ENCODE peak calls at places on chromosomes 1 and 21, in four cellular contexts. Z is Caco-2, R is fibroblast of pulmonary artery, B is transverse colon. Q is an unnamed sample.

GRCh38 chr1:60461889-60462595 is 388.5 kb upstream of the C1orf87 start:
- DNase-seq in B (no peak), Z (no peak), R (peak; percentile 12), Q (no peak)

GRCh38 chr1:110380667-110381283 is 10.1 kb downstream of the SLC16A4 start:
- DNase-seq in Z (no peak), B (no peak), R (peak; percentile 79), Q (no peak)

GRCh38 chr1:114002492-114003290 is 23.4 kb downstream of the OLFML3 start:
- DNase-seq in R (peak; percentile 72), Z (no peak), B (no peak), Q (no peak)

GRCh38 chr1:94081566-94082344 is 39.2 kb downstream of the ABCA4 start:
- DNase-seq in Z (no peak), B (no peak), R (peak; percentile 69), Q (no peak)

GRCh38 chr1:229980009-229980408 is 87.0 kb upstream of the GALNT2 start:
- DNase-seq in Z (no peak), R (peak; percentile 53), B (no peak), Q (no peak)

GRCh38 chr1:24931481-24932221 is 1.6 kb upstream of the RUNX3 start:
- DNase-seq in Z (no peak), B (no peak), R (no peak), Q (no peak)

GRCh38 chr21:33041981-33042380 is 16.2 kb downstream of the OLIG2 start:
- DNase-seq in Z (no peak), B (no peak), R (no peak), Q (no peak)

GRCh38 chr21:40016667-40017066 is 149.4 kb downstream of the PCP4 start:
- DNase-seq in R (no peak), B (no peak), Z (no peak), Q (no peak)

GRCh38 chr1:9069324-9070100 is at the start of gene SLC2A5:
- DNase-seq in R (no peak), B (peak; percentile 49), Z (no peak), Q (no peak)

GRCh38 chr1:22039594-22040347 is 12.7 kb upstream of the CDC42 start:
- DNase-seq in B (peak; percentile 88), Z (no peak), R (peak; percentile 80), Q (peak; percentile 96)

GRCh38 chr1:15739259-15739658 is 3.0 kb upstream of the TMEM82 start:
- DNase-seq in R (no peak), Z (no peak), B (no peak), Q (no peak)

GRCh38 chr1:36100376-36100775 is 11.7 kb downstream of the ADPRS start:
- DNase-seq in Z (no peak), B (no peak), R (no peak), Q (no peak)

GRCh38 chr1:89922911-89923310 is 72.0 kb upstream of the ZNF326 start:
- DNase-seq in Z (no peak), B (no peak), R (no peak), Q (no peak)

GRCh38 chr1:163410073-163410522 is 88.3 kb downstream of the NUF2 start:
- DNase-seq in R (peak; percentile 71), B (peak; percentile 49), Z (peak; percentile 62), Q (peak; percentile 54)

GRCh38 chr1:33220701-33221384 is 35.4 kb upstream of the ZNF362 start:
- DNase-seq in Z (peak; percentile 74), R (no peak), B (no peak), Q (no peak)

GRCh38 chr1:229874150-229874549 is 192.9 kb upstream of the GALNT2 start:
- DNase-seq in B (no peak), Z (no peak), R (no peak), Q (no peak)

GRCh38 chr1:8873506-8874229 is 4.8 kb downstream of the ENO1 start:
- DNase-seq in R (peak; percentile 97), B (peak; percentile 87), Z (no peak), Q (peak; percentile 92)

GRCh38 chr1:154970631-154971340 is at the start of gene SHC1:
- DNase-seq in R (peak; percentile 94), Z (peak; percentile 78), B (peak; percentile 89), Q (peak; percentile 54)

GRCh38 chr1:173445164-173445563 is 32.0 kb upstream of the PRDX6 start:
- DNase-seq in R (no peak), Z (no peak), B (no peak), Q (no peak)

GRCh38 chr21:41000838-41001237 is 153.9 kb upstream of the DSCAM start:
- DNase-seq in R (no peak), Z (no peak), B (no peak), Q (no peak)

GRCh38 chr1:223031690-223032601 is 111.1 kb downstream of the TLR5 start:
- DNase-seq in Z (no peak), B (no peak), R (peak; percentile 39), Q (no peak)

GRCh38 chr1:21397813-21398188 is 42.1 kb upstream of the NBPF3 start:
- DNase-seq in Z (no peak), R (no peak), B (peak; percentile 13), Q (peak; percentile 41)

GRCh38 chr1:228810855-228811654 is 75.8 kb downstream of the RHOU start:
- DNase-seq in R (no peak), Z (no peak), B (no peak), Q (no peak)

GRCh38 chr1:61285371-61285885 is 203.1 kb downstream of the NFIA start:
- DNase-seq in R (no peak), Z (no peak), B (no peak), Q (no peak)

GRCh38 chr1:15430787-15431570 is 7.3 kb upstream of the CTRC start:
- DNase-seq in B (peak; percentile 83), Z (peak; percentile 79), R (peak; percentile 46), Q (peak; percentile 82)

GRCh38 chr1:210828996-210829596 is 304.9 kb downstream of the KCNH1 start:
- DNase-seq in B (no peak), R (no peak), Z (no peak), Q (no peak)

GRCh38 chr21:16071761-16072160 is 342.0 kb downstream of the USP25 start:
- DNase-seq in B (no peak), R (no peak), Z (no peak), Q (no peak)

GRCh38 chr1:168345939-168346338 is 65.3 kb downstream of the TBX19 start:
- DNase-seq in B (no peak), Z (no peak), R (no peak), Q (no peak)

GRCh38 chr21:45280178-45280821 is 7.4 kb downstream of the POFUT2 start:
- DNase-seq in R (no peak), Z (no peak), B (no peak), Q (no peak)

GRCh38 chr1:228500901-228501871 is 14.0 kb downstream of the RNF187 start:
- DNase-seq in B (peak; percentile 88), R (peak; percentile 91), Z (peak; percentile 86), Q (peak; percentile 98)

GRCh38 chr1:94273111-94273510 is 35.7 kb upstream of the ARHGAP29 start:
- DNase-seq in R (no peak), Z (no peak), B (no peak), Q (no peak)

GRCh38 chr1:247043406-247043805 is 35.2 kb downstream of the ZNF670 start:
- DNase-seq in Z (no peak), R (no peak), B (no peak), Q (no peak)
- TF ChIP-seq CTCF in Z (no peak), R (no peak), B (no peak), Q (no peak)

GRCh38 chr1:158112994-158113758 is 67.5 kb upstream of the CD1D start:
- DNase-seq in Z (peak; percentile 72), B (peak; percentile 37), R (peak; percentile 28), Q (peak; percentile 57)
- TF ChIP-seq CTCF in Z (peak; percentile 63), B (no peak), R (peak; percentile 5), Q (peak; percentile 59)

GRCh38 chr1:30133414-30134055 is 589.9 kb downstream of the MATN1 start:
- DNase-seq in R (no peak), Z (no peak), B (no peak), Q (no peak)
- TF ChIP-seq CTCF in R (no peak), Z (no peak), B (no peak), Q (no peak)

GRCh38 chr1:205375816-205376545 is 19.3 kb upstream of the KLHDC8A start:
- DNase-seq in R (peak; percentile 58), Z (peak; percentile 39), B (peak; percentile 34), Q (no peak)
- TF ChIP-seq CTCF in R (peak; percentile 20), Z (no peak), B (no peak), Q (no peak)

GRCh38 chr21:25385912-25386474 is 221.3 kb downstream of the MRPL39 start:
- DNase-seq in R (peak; percentile 83), Z (peak; percentile 64), B (no peak), Q (no peak)
- TF ChIP-seq CTCF in R (peak; percentile 68), Z (peak; percentile 73), B (peak; percentile 80), Q (peak; percentile 90)

DNA sequence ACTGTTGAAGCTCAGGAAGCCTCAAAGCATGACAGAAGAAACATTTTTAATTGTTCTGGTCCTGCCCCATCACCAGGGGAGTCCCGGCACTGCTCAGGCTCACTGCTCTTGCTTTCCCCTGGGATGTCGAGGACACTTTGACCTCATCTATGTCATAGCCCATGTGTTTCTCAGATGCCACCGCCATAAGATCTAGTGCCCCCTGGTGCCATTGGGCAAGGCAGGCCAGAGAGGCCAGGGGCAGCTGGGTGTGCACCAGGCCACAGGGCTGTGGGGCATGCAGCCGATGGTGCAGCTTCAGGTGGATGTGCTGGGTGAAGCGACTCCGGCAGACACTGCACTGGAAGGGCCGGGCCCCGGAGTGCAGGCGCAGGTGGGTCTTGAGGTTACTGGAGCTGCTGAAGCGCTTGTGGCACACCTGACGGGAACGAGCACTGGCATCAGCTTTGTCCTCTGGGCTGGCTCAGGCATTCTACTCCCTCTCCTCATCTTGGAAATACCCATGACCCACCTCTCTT is 7.7 kb upstream of the CRYBG2 start:
- DNase-seq in R (no peak), Z (no peak), B (no peak), Q (no peak)
- TF ChIP-seq CTCF in R (no peak), Z (no peak), B (no peak), Q (no peak)

GRCh38 chr1:31980835-31981782 is 32.6 kb upstream of the KHDRBS1 start:
- DNase-seq in Z (no peak), R (no peak), B (no peak), Q (no peak)

GRCh38 chr1:31978853-31979400 is 34.7 kb upstream of the KHDRBS1 start:
- DNase-seq in R (no peak), B (no peak), Z (no peak), Q (no peak)

GRCh38 chr1:31976401-31976800 is 37.3 kb upstream of the KHDRBS1 start:
- DNase-seq in Z (no peak), B (no peak), R (no peak), Q (no peak)

GRCh38 chr1:31981976-31982375 is 31.7 kb upstream of the KHDRBS1 start:
- DNase-seq in R (no peak), Z (no peak), B (no peak), Q (peak; percentile 46)

GRCh38 chr1:31977361-31978131 is 36.1 kb upstream of the KHDRBS1 start:
- DNase-seq in B (no peak), R (peak; percentile 69), Z (peak; percentile 53), Q (no peak)
- TF ChIP-seq CTCF in B (peak; percentile 20), R (peak; percentile 55), Z (peak; percentile 6), Q (no peak)

GRCh38 chr21:28193189-28193588 is 799.5 kb downstream of the LTN1 start:
- DNase-seq in Z (no peak), B (no peak), R (peak; percentile 6), Q (no peak)
- TF ChIP-seq CTCF in Z (no peak), B (no peak), R (peak; percentile 7), Q (no peak)

GRCh38 chr1:67213164-67213563 is 46.9 kb downstream of the IL23R start:
- DNase-seq in R (peak; percentile 31), Z (peak; percentile 18), B (no peak), Q (no peak)
- TF ChIP-seq CTCF in R (peak; percentile 77), Z (peak; percentile 48), B (peak; percentile 39), Q (no peak)

GRCh38 chr1:27606708-27607238 is 2.8 kb upstream of the AHDC1 start:
- DNase-seq in Z (peak; percentile 9), B (no peak), R (no peak), Q (no peak)
- TF ChIP-seq CTCF in Z (no peak), B (no peak), R (no peak), Q (peak; percentile 15)

Q was measured in activated CD8-positive, alpha-beta T cell treated with anti-CD3 and anti-CD28 coated beads for 36 hours.